ENCODE peak calls at places on chromosome 2, in four cellular contexts. D is HepG2, X is GM12878, J is K562. U is an unnamed sample.

GRCh38 chr2:45458909-45459563 is 152.0 kb downstream of the SRBD1 start:
- DNase-seq in D (peak), X (no peak), J (no peak), U (no peak)

GRCh38 chr2:99066075-99066557 is 75.4 kb upstream of the C2orf15 start:
- DNase-seq in D (peak), X (peak), J (peak), U (peak)

GRCh38 chr2:189116059-189116458 is 63.5 kb downstream of the COL5A2 start:
- DNase-seq in D (no peak), X (no peak), J (no peak), U (no peak)

GRCh38 chr2:1940660-1941059 is 196.3 kb upstream of the PXDN start:
- DNase-seq in D (no peak), X (no peak), J (no peak), U (peak)

GRCh38 chr2:73290049-73290839 is 3.1 kb downstream of the EGR4 start:
- DNase-seq in D (peak), X (no peak), J (no peak), U (peak)

GRCh38 chr2:68365087-68365486 is at the start of gene PLEK:
- DNase-seq in D (no peak), X (no peak), J (no peak), U (no peak)

GRCh38 chr2:8086342-8086741 is 595.5 kb upstream of the ID2 start:
- DNase-seq in D (no peak), X (no peak), J (no peak), U (no peak)

GRCh38 chr2:236745420-236746210 is 176.0 kb downstream of the ACKR3 start:
- DNase-seq in D (peak), X (no peak), J (no peak), U (no peak)

GRCh38 chr2:226649871-226650660 is 149.6 kb downstream of the IRS1 start:
- DNase-seq in D (peak), X (peak), J (no peak), U (no peak)

GRCh38 chr2:97924194-97924593 is 71.6 kb downstream of the TMEM131 start:
- DNase-seq in D (no peak), X (no peak), J (no peak), U (no peak)

GRCh38 chr2:122422384-122422991 is 667.0 kb downstream of the TSN start:
- DNase-seq in D (no peak), X (no peak), J (no peak), U (no peak)

GRCh38 chr2:201263774-201264173 is 3.4 kb downstream of the CASP8 start:
- DNase-seq in D (no peak), X (no peak), J (no peak), U (no peak)

GRCh38 chr2:174621323-174621722 is 23.7 kb upstream of the WIPF1 start:
- DNase-seq in D (no peak), X (no peak), J (no peak), U (no peak)

GRCh38 chr2:188303363-188304031 is 11.8 kb downstream of the GULP1 start:
- DNase-seq in D (no peak), X (no peak), J (no peak), U (no peak)

GRCh38 chr2:28619213-28620196 is 123.6 kb downstream of the PLB1 start:
- DNase-seq in D (no peak), X (no peak), J (no peak), U (no peak)

GRCh38 chr2:86476918-86477317 is 35.7 kb downstream of the KDM3A start:
- DNase-seq in D (no peak), X (no peak), J (no peak), U (no peak)

GRCh38 chr2:200761168-200761715 is 50.5 kb upstream of the BZW1 start:
- DNase-seq in D (no peak), X (no peak), J (no peak), U (no peak)

DNA sequence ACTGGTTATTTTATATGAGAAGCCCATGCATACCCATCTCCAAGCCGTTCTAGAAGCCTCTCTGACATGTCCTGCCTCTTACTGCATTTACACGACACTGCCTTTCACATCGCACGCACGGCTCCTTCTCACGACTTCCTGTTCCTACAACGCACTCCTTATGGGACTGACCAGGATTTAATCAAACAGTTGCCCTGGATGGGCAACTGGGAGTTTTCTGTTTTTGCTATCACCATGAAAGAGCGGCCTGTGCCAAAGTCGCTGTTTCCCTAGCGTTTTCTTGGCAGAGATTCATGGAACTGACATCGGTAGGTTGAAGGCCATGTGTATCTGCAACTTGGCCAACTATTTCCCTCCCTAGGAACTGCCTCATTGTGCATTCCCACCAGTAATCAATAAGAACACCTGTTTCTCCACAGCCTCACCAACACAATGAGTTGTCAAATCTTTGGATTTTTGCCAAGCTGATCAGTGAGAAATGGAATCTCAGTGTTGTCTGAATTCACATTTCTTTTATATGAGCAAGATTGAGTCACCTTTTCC is 97.2 kb upstream of the OTOS start:
- DNase-seq in D (no peak), X (no peak), J (peak), U (no peak)
- TF ChIP-seq NFIC in D (no peak), X (no peak), J (peak), U (no peak)

DNA sequence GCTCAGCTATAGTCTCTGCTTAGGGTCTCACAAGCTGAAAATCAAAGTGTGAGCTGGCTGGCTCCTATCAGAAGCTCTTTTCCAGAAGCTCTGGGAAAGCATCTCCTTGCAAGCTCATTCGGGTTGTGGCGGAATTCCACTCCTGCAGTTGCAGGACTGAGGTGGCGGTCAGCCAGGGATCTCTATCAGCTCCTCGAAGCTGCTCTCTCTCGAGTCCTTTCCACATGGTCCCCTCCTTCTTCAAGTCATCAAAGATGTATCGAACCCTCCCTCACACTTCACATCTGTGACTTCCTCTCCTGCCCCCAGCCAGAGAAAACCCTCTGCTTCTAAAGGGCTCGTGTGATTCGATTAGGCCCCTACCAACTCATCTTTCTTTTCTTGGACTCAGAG is 141.7 kb downstream of the ZFP36L2 start:
- DNase-seq in D (no peak), X (no peak), J (peak), U (no peak)
- TF ChIP-seq ZBTB33 in D (no peak), X (no peak), J (peak), U (no peak)

GRCh38 chr2:136115183-136115751 is 2.7 kb downstream of the CXCR4 start:
- DNase-seq in D (no peak), X (no peak), J (no peak), U (no peak)
- TF ChIP-seq NFIC in D (no peak), X (no peak), J (no peak), U (no peak)

GRCh38 chr2:102245266-102246151 is 58.7 kb downstream of the IL1RL2 start:
- DNase-seq in D (no peak), X (no peak), J (no peak), U (peak)
- TF ChIP-seq ZBTB33 in D (no peak), X (no peak), J (no peak), U (no peak)

GRCh38 chr2:144519934-144520717 is at the start of gene ZEB2:
- DNase-seq in D (peak), X (no peak), J (peak), U (peak)
- TF ChIP-seq NFIC in D (no peak), X (no peak), J (peak), U (no peak)

DNA sequence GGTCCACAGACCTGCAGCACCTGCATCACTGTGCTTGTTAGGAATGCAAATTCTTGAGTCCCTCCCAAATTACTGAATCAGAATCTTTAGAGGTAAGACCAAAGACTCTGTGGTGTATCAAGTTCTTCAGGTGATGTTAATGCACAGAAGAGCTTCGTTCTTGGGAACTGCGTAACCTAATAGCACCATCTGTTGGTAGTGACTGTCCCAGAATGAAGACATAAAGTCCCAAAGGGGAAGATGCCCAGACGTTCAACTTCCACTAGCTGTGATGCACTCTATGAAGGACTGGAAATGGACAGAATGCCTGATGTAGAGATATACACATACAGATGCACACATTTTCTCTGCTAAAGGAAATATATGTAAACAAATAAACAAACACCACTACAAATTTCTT is 576.0 kb downstream of the LRP1B start:
- DNase-seq in D (peak), X (no peak), J (no peak), U (peak)
- TF ChIP-seq ZBTB33 in D (no peak), X (no peak), J (no peak), U (no peak)

DNA sequence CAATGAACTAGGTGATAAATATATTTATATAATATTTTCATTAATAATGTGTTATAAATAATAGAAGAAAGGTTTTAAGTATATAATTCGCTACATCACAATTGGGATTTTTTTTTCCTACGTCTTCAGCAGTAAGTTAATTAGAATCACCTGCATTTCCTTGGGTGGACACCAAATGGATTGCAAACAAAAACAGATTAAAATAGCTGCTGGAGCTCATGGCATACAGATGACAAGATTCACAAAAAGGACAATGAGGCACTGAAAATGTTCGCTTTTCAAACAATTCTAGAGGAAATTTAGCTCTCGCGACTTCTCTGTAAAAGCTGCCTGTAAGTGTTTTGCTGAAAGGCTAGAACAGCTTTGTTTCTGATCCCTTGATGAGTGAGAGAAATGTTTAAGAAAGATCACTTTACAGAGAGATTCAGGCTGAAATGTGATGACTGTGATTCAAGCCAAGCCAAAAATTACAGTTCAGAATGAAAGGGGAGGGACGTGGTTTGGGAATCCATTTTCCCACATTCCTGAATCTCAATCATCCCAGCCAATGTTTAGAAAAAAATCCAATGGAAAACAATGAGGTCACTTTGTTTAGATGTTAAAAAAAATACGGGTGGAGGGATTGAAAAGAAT is 416.5 kb downstream of the ARHGAP15 start:
- DNase-seq in D (no peak), X (no peak), J (no peak), U (no peak)
- TF ChIP-seq NFIC in D (no peak), X (no peak), J (no peak), U (no peak)